ENCODE peak calls at places on chromosome 1, in nine cellular contexts. J, S, U, A, Q, C, D, X and Z are unnamed samples.

GRCh38 chr1:54680387-54680786 is 35.3 kb upstream of the TTC4 start:
- DNase-seq in J (no peak), S (no peak), U (no peak), A (no peak), Q (no peak), C (no peak), D (no peak), X (no peak), Z (no peak)

GRCh38 chr1:53442297-53442696 is 16.9 kb upstream of the DMRTB1 start:
- DNase-seq in J (peak), S (no peak), U (no peak), A (no peak), Q (peak), C (no peak), D (no peak), X (no peak), Z (no peak)

GRCh38 chr1:118951270-118951936 is 36.7 kb downstream of the TBX15 start:
- DNase-seq in J (no peak), S (no peak), U (no peak), A (no peak), Q (no peak), C (no peak), D (no peak), X (no peak), Z (no peak)

GRCh38 chr1:86507935-86508582 is 38.8 kb upstream of the CLCA4 start:
- DNase-seq in J (no peak), S (peak), U (peak), A (peak), Q (no peak), C (peak), D (no peak), X (no peak), Z (peak)

GRCh38 chr1:169610110-169610509 is 19.8 kb downstream of the SELP start:
- DNase-seq in J (no peak), S (no peak), U (no peak), A (no peak), Q (no peak), C (no peak), D (no peak), X (no peak), Z (no peak)

GRCh38 chr1:164466001-164466421 is 93.0 kb upstream of the PBX1 start:
- DNase-seq in J (no peak), S (no peak), U (no peak), A (no peak), Q (no peak), C (no peak), D (no peak), X (no peak), Z (no peak)

GRCh38 chr1:89356658-89357400 is 7.0 kb upstream of the GBP6 start:
- DNase-seq in J (peak), S (no peak), U (no peak), A (no peak), Q (peak), C (no peak), D (no peak), X (no peak), Z (no peak)

GRCh38 chr1:192443616-192444015 is 126.8 kb downstream of the RGS21 start:
- DNase-seq in J (peak), S (no peak), U (no peak), A (no peak), Q (no peak), C (no peak), D (no peak), X (no peak), Z (no peak)

GRCh38 chr1:221169447-221169889 is 290.2 kb downstream of the HLX start:
- DNase-seq in J (no peak), S (no peak), U (peak), A (no peak), Q (no peak), C (no peak), D (no peak), X (no peak), Z (no peak)

GRCh38 chr1:206476591-206476990 is 6.3 kb downstream of the IKBKE start:
- DNase-seq in J (no peak), S (no peak), U (no peak), A (no peak), Q (no peak), C (no peak), D (no peak), X (no peak), Z (no peak)

GRCh38 chr1:44609412-44609767 is 64.9 kb downstream of the TMEM53 start:
- DNase-seq in J (no peak), S (no peak), U (peak), A (peak), Q (no peak), C (peak), D (peak), X (no peak), Z (peak)

GRCh38 chr1:94247146-94248094 is 10.0 kb upstream of the ARHGAP29 start:
- DNase-seq in J (peak), S (peak), U (peak), A (peak), Q (no peak), C (no peak), D (no peak), X (no peak), Z (peak)

GRCh38 chr1:226558293-226558692 is 9.7 kb downstream of the STUM start:
- DNase-seq in J (no peak), S (no peak), U (no peak), A (no peak), Q (no peak), C (no peak), D (no peak), X (no peak), Z (no peak)

GRCh38 chr1:20477355-20478071 is 8.5 kb downstream of the CAMK2N1 start:
- DNase-seq in J (no peak), S (no peak), U (no peak), A (no peak), Q (no peak), C (no peak), D (no peak), X (no peak), Z (no peak)

GRCh38 chr1:228215663-228216116 is 7.8 kb downstream of the OBSCN start:
- DNase-seq in J (no peak), S (no peak), U (no peak), A (no peak), Q (no peak), C (no peak), D (no peak), X (no peak), Z (no peak)

GRCh38 chr1:47580451-47580980 is 142.7 kb downstream of the FOXD2 start:
- DNase-seq in J (no peak), S (no peak), U (no peak), A (no peak), Q (no peak), C (no peak), D (no peak), X (no peak), Z (no peak)

GRCh38 chr1:161367684-161368398 is at the start of gene CFAP126:
- DNase-seq in J (peak), S (peak), U (peak), A (no peak), Q (peak), C (peak), D (peak), X (peak), Z (peak)
- TF ChIP-seq CTCF in J (peak), S (no peak), U (no peak), A (no peak), Q (peak), C (peak), D (no peak), X (no peak), Z (no peak)

GRCh38 chr1:204367956-204368355 is 8.2 kb upstream of the PLEKHA6 start:
- DNase-seq in J (no peak), S (no peak), U (no peak), A (no peak), Q (no peak), C (no peak), D (no peak), X (no peak), Z (no peak)

GRCh38 chr1:204363335-204364114 is 3.8 kb upstream of the PLEKHA6 start:
- DNase-seq in J (peak), S (peak), U (peak), A (peak), Q (peak), C (peak), D (peak), X (peak), Z (peak)

GRCh38 chr1:204369006-204369726 is 9.4 kb upstream of the PLEKHA6 start:
- DNase-seq in J (no peak), S (no peak), U (no peak), A (no peak), Q (no peak), C (no peak), D (no peak), X (no peak), Z (no peak)

GRCh38 chr1:204367193-204367858 is 7.6 kb upstream of the PLEKHA6 start:
- DNase-seq in J (no peak), S (no peak), U (no peak), A (no peak), Q (no peak), C (no peak), D (no peak), X (no peak), Z (no peak)

GRCh38 chr1:204366759-204367158 is 7.0 kb upstream of the PLEKHA6 start:
- DNase-seq in J (no peak), S (no peak), U (peak), A (no peak), Q (no peak), C (peak), D (no peak), X (no peak), Z (no peak)
- TF ChIP-seq CTCF in J (peak), S (no peak), U (peak), A (no peak), Q (peak), C (peak), D (no peak), X (peak), Z (peak)

GRCh38 chr1:2133039-2133878 is 61.3 kb downstream of the FAAP20 start:
- DNase-seq in J (peak), S (peak), U (peak), A (peak), Q (peak), C (peak), D (peak), X (peak), Z (peak)

GRCh38 chr1:2129256-2129943 is 65.2 kb downstream of the FAAP20 start:
- DNase-seq in J (no peak), S (no peak), U (no peak), A (no peak), Q (no peak), C (no peak), D (no peak), X (no peak), Z (no peak)

GRCh38 chr1:2130156-2130555 is 64.4 kb downstream of the FAAP20 start:
- DNase-seq in J (no peak), S (no peak), U (no peak), A (no peak), Q (no peak), C (no peak), D (no peak), X (no peak), Z (no peak)

GRCh38 chr1:2132222-2133038 is 62.1 kb downstream of the FAAP20 start:
- DNase-seq in J (peak), S (no peak), U (peak), A (peak), Q (no peak), C (no peak), D (no peak), X (no peak), Z (peak)

DNA sequence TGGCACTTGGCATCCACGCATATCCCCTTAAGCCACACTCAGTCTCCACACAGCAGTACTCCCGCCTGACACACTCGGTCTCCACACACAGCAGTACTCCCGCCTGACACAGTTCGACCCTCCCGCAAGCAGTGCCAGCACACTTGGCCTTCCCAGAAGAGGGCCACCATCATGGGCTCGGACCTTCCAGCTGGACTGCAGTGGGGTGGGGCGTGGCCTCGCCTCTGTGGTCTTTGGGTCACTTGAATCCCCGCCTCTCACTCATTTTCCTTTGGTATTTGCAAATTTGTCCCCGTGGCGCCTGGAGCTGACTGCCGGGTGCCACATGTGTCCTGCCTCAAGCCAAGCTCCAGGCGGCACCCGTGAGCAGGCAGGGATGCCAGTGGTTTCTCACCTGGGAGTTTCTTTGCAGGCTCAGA is 63.7 kb downstream of the FAAP20 start:
- DNase-seq in J (no peak), S (no peak), U (no peak), A (no peak), Q (no peak), C (no peak), D (no peak), X (no peak), Z (no peak)
- TF ChIP-seq CTCF in J (no peak), S (no peak), U (no peak), A (no peak), Q (no peak), C (no peak), D (no peak), X (no peak), Z (no peak)

DNA sequence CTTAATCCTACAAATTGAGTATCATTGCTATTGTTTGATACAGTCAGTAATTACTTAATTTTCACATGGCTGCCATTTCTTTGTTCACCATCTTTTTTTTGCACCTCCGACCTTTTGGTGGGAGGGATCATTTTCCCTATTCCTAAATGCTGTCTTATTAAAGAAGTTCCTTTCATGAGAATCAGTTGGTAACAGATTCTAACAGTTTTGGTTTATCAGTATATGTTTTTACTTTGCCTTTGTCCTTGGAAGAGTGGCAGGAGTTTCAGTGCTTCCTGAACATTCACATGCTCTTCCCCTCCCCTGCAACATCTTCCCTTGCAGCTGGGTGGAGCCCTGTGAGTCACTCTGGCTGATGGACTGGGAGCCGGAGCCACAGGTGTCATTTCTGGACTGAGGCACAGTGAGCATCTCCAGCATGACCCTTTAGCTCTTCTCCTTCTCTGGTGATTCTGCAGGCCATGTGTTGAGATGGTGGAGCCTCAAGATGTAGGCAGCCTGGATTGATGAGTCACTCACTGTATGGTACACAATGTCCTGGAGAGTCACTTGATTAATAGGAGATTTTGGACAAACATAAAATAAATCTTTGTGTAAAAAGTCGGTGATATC is 217.7 kb downstream of the URB2 start:
- DNase-seq in J (peak), S (no peak), U (no peak), A (peak), Q (no peak), C (peak), D (no peak), X (peak), Z (no peak)
- TF ChIP-seq CTCF in J (peak), S (no peak), U (no peak), A (peak), Q (no peak), C (peak), D (no peak), X (peak), Z (no peak)

GRCh38 chr1:109024651-109025050 is 17.3 kb downstream of the WDR47 start:
- DNase-seq in J (no peak), S (no peak), U (no peak), A (no peak), Q (no peak), C (no peak), D (no peak), X (no peak), Z (no peak)

GRCh38 chr1:109025691-109026090 is 16.2 kb downstream of the WDR47 start:
- DNase-seq in J (no peak), S (no peak), U (no peak), A (no peak), Q (no peak), C (no peak), D (no peak), X (no peak), Z (no peak)

GRCh38 chr1:109027841-109028240 is 14.1 kb downstream of the WDR47 start:
- DNase-seq in J (no peak), S (no peak), U (no peak), A (no peak), Q (no peak), C (no peak), D (no peak), X (no peak), Z (no peak)
- TF ChIP-seq CTCF in J (peak), S (no peak), U (no peak), A (no peak), Q (peak), C (peak), D (peak), X (no peak), Z (no peak)

GRCh38 chr1:160354388-160354985 is 11.3 kb downstream of the NCSTN start:
- DNase-seq in J (no peak), S (no peak), U (peak), A (no peak), Q (no peak), C (peak), D (no peak), X (no peak), Z (peak)
- TF ChIP-seq CTCF in J (peak), S (no peak), U (peak), A (no peak), Q (peak), C (peak), D (peak), X (peak), Z (peak)

DNA sequence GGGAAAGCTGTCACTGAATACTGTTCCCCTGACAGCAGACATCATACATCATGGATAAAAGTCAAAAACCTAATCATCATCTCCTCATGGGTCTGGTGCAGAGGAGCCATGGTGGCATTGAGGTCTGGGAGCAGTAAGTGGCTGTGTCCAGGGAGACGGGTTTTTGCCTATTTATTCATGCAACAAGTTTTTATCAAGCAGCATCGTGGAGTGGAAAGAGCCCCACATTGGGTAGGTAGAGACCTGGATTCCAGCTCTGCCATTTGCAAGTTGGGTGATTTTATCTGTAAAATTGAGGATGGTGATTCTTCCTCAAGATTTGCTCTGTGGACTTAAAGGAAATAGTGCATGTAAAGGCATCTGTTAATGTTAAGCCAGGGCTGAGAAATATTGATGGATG is 4.2 kb downstream of the CACHD1 start:
- DNase-seq in J (no peak), S (no peak), U (no peak), A (no peak), Q (no peak), C (no peak), D (no peak), X (no peak), Z (no peak)
- TF ChIP-seq CTCF in J (no peak), S (no peak), U (no peak), A (no peak), Q (no peak), C (no peak), D (no peak), X (no peak), Z (no peak)

DNA sequence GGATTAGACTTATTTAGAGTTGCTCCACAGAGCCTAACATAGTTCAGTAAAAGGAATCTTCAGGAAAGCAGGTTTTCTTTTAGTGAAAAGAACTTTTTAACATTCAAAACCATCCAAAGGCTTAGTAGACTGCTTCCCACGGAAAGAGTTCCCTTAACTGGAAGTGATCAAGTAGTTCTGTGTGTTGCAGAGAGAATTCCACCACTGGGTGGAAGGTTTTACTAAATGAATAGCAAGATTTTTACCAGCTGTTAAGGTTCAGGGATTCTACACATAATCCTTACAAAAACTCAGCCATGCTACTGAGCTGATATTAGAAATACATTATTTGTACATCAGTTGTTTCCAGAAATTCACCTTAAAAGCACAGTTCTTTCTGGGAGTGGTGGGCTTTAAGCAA is 119.7 kb downstream of the GDAP2 start:
- DNase-seq in J (no peak), S (no peak), U (no peak), A (no peak), Q (no peak), C (no peak), D (no peak), X (no peak), Z (no peak)
- TF ChIP-seq CTCF in J (no peak), S (no peak), U (no peak), A (no peak), Q (peak), C (no peak), D (no peak), X (no peak), Z (no peak)